ENCODE peak calls at places on chromosomes 3 and 15, in five cellular contexts. One of them, this sample, is unnamed.

GRCh38 chr3:129768728-129769127 is 124.8 kb downstream of the TMCC1 start:
- DNase-seq in HEK293T: no peak
- DNase-seq in HepG2: no peak
- DNase-seq in NT2/D1: no peak
- DNase-seq in H1: no peak
- DNase-seq in this sample: no peak

GRCh38 chr3:44992555-44993470 is 16.8 kb downstream of the EXOSC7 start:
- DNase-seq in HEK293T: peak; percentile 62
- DNase-seq in HepG2: no peak
- DNase-seq in NT2/D1: no peak
- DNase-seq in H1: no peak
- DNase-seq in this sample: no peak

GRCh38 chr15:27826411-27826810 is 272.7 kb downstream of the OCA2 start:
- DNase-seq in HEK293T: no peak
- DNase-seq in HepG2: no peak
- DNase-seq in NT2/D1: no peak
- DNase-seq in H1: no peak
- DNase-seq in this sample: no peak

GRCh38 chr3:33717616-33717865 is 513 bp downstream of the CLASP2 start:
- DNase-seq in HEK293T: peak; percentile 70
- DNase-seq in HepG2: no peak
- DNase-seq in NT2/D1: peak; percentile 50
- DNase-seq in H1: no peak
- DNase-seq in this sample: no peak

GRCh38 chr3:170076715-170077238 is 39.0 kb downstream of the GPR160 start:
- DNase-seq in HEK293T: no peak
- DNase-seq in HepG2: peak; percentile 93
- DNase-seq in NT2/D1: no peak
- DNase-seq in H1: no peak
- DNase-seq in this sample: no peak

GRCh38 chr3:195754141-195754540 is 33.4 kb downstream of the MUC20 start:
- DNase-seq in HEK293T: no peak
- DNase-seq in HepG2: no peak
- DNase-seq in NT2/D1: no peak
- DNase-seq in H1: no peak
- DNase-seq in this sample: no peak

GRCh38 chr15:53811530-53811929 is 52.1 kb upstream of the WDR72 start:
- DNase-seq in HEK293T: no peak
- DNase-seq in HepG2: peak; percentile 42
- DNase-seq in NT2/D1: peak; percentile 9
- DNase-seq in H1: no peak
- DNase-seq in this sample: no peak

GRCh38 chr3:71310595-71311319 is 272.8 kb downstream of the FOXP1 start:
- DNase-seq in HEK293T: no peak
- DNase-seq in HepG2: peak; percentile 24
- DNase-seq in NT2/D1: no peak
- DNase-seq in H1: no peak
- DNase-seq in this sample: no peak

GRCh38 chr3:128006061-128006470 is 46.2 kb upstream of the SEC61A1 start:
- DNase-seq in HEK293T: no peak
- DNase-seq in HepG2: no peak
- DNase-seq in NT2/D1: no peak
- DNase-seq in H1: no peak
- DNase-seq in this sample: no peak

GRCh38 chr15:89419370-89419984 is 76.9 kb downstream of the RHCG start:
- DNase-seq in HEK293T: peak; percentile 71
- DNase-seq in HepG2: peak; percentile 18
- DNase-seq in NT2/D1: peak; percentile 78
- DNase-seq in H1: no peak
- DNase-seq in this sample: no peak

GRCh38 chr3:12370758-12371157 is 81.9 kb downstream of the PPARG start:
- DNase-seq in HEK293T: no peak
- DNase-seq in HepG2: peak; percentile 37
- DNase-seq in NT2/D1: no peak
- DNase-seq in H1: no peak
- DNase-seq in this sample: no peak

GRCh38 chr3:186032321-186032720 is 76.6 kb downstream of the ETV5 start:
- DNase-seq in HEK293T: no peak
- DNase-seq in HepG2: no peak
- DNase-seq in NT2/D1: no peak
- DNase-seq in H1: no peak
- DNase-seq in this sample: no peak
- TF ChIP-seq SUZ12 in HEK293T: no peak
- TF ChIP-seq SUZ12 in HepG2: no peak
- TF ChIP-seq SUZ12 in NT2/D1: no peak
- TF ChIP-seq SUZ12 in H1: no peak
- TF ChIP-seq SUZ12 in this sample: no peak

GRCh38 chr15:57356636-57357035 is 19.7 kb upstream of the CGNL1 start:
- DNase-seq in HEK293T: no peak
- DNase-seq in HepG2: peak; percentile 38
- DNase-seq in NT2/D1: peak; percentile 82
- DNase-seq in H1: no peak
- DNase-seq in this sample: no peak
- TF ChIP-seq SUZ12 in HEK293T: no peak
- TF ChIP-seq SUZ12 in HepG2: no peak
- TF ChIP-seq SUZ12 in NT2/D1: no peak
- TF ChIP-seq SUZ12 in H1: no peak
- TF ChIP-seq SUZ12 in this sample: no peak

GRCh38 chr3:191257286-191257685 is 58.2 kb downstream of the OSTN start:
- DNase-seq in HEK293T: no peak
- DNase-seq in HepG2: no peak
- DNase-seq in NT2/D1: no peak
- DNase-seq in H1: no peak
- DNase-seq in this sample: no peak
- TF ChIP-seq SUZ12 in HEK293T: no peak
- TF ChIP-seq SUZ12 in HepG2: no peak
- TF ChIP-seq SUZ12 in NT2/D1: no peak
- TF ChIP-seq SUZ12 in H1: no peak
- TF ChIP-seq SUZ12 in this sample: no peak

DNA sequence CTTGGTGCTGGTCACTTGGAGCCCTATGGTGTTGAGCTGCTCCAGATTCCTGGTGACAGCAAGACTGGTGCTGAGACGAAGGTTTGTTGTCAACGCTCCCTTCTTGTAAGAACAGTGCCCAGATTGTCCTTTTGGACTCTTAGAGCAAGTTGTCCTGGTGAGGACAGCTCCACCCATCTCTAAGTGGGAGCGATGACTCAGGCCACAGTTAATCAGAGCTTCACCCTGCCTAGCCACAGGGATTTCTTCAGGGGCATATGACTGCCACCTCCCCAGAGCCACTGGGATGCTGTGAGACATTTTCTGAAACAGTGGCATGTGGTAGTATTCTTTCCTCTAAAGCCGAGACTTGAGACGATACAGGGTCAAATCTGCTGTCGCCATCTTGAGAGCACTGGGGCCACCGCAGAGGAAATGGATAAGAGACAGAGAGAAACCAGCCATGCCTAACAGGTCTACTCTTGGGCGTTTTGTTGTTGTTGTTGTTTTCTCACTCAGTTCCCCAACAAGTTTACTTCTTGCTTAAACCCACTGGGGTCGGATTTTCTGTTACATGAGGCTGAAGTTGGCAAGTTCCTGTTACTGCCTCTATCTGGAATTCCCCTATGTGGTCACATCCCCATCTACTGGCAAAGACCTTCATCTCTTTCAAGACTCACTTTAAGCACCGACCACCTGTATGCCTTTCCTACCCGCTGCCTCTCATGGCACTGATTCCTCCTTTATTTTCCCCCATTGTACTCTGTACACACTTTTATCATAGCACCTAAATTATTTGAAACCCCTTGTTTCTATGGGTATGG is 16.0 kb upstream of the PCOLCE2 start:
- DNase-seq in HEK293T: peak; percentile 39
- DNase-seq in HepG2: peak; percentile 15
- DNase-seq in NT2/D1: no peak
- DNase-seq in H1: no peak
- DNase-seq in this sample: no peak
- TF ChIP-seq SUZ12 in HEK293T: no peak
- TF ChIP-seq SUZ12 in HepG2: no peak
- TF ChIP-seq SUZ12 in NT2/D1: no peak
- TF ChIP-seq SUZ12 in H1: no peak
- TF ChIP-seq SUZ12 in this sample: no peak